ENCODE peak calls at places on chromosomes 5 and 9, in five cellular contexts. One of them, this sample, is unnamed.

GRCh38 chr5:120848883-120849282 is 384.8 kb downstream of the PRR16 start:
- DNase-seq in caudate nucleus: no peak
- DNase-seq in RWPE1: no peak
- DNase-seq in tibial nerve: no peak
- DNase-seq in pancreas: no peak
- DNase-seq in this sample: no peak

GRCh38 chr9:6198251-6198650 is 17.4 kb upstream of the IL33 start:
- DNase-seq in pancreas: no peak
- DNase-seq in RWPE1: no peak
- DNase-seq in caudate nucleus: no peak
- DNase-seq in tibial nerve: no peak
- DNase-seq in this sample: no peak

GRCh38 chr9:134768332-134769083 is 112.1 kb upstream of the FCN2 start:
- DNase-seq in tibial nerve: no peak
- DNase-seq in RWPE1: no peak
- DNase-seq in pancreas: no peak
- DNase-seq in caudate nucleus: no peak
- DNase-seq in this sample: peak

GRCh38 chr5:40429258-40430111 is 250.2 kb upstream of the PTGER4 start:
- DNase-seq in tibial nerve: no peak
- DNase-seq in caudate nucleus: no peak
- DNase-seq in pancreas: no peak
- DNase-seq in RWPE1: peak
- DNase-seq in this sample: no peak

GRCh38 chr5:58582411-58583393 is at the start of gene RAB3C:
- DNase-seq in RWPE1: peak
- DNase-seq in pancreas: peak
- DNase-seq in caudate nucleus: peak
- DNase-seq in tibial nerve: peak
- DNase-seq in this sample: peak

GRCh38 chr9:134694368-134694665 is 52.7 kb downstream of the COL5A1 start:
- DNase-seq in caudate nucleus: no peak
- DNase-seq in pancreas: no peak
- DNase-seq in tibial nerve: no peak
- DNase-seq in RWPE1: no peak
- DNase-seq in this sample: no peak

GRCh38 chr5:92904021-92904420 is 677.0 kb downstream of the NR2F1-AS1 start:
- DNase-seq in pancreas: no peak
- DNase-seq in tibial nerve: no peak
- DNase-seq in RWPE1: no peak
- DNase-seq in caudate nucleus: no peak
- DNase-seq in this sample: no peak

GRCh38 chr9:21056931-21057330 is 20.8 kb downstream of the IFNB1 start:
- DNase-seq in pancreas: no peak
- DNase-seq in caudate nucleus: no peak
- DNase-seq in tibial nerve: no peak
- DNase-seq in RWPE1: no peak
- DNase-seq in this sample: no peak

GRCh38 chr5:138649316-138649720 is 74.1 kb upstream of the HSPA9 start:
- DNase-seq in RWPE1: no peak
- DNase-seq in pancreas: no peak
- DNase-seq in tibial nerve: no peak
- DNase-seq in caudate nucleus: no peak
- DNase-seq in this sample: no peak

GRCh38 chr5:150412319-150413175 is at the start of gene CD74:
- DNase-seq in caudate nucleus: no peak
- DNase-seq in RWPE1: peak
- DNase-seq in tibial nerve: peak
- DNase-seq in pancreas: peak
- DNase-seq in this sample: peak

GRCh38 chr9:96478829-96479371 is 28.9 kb downstream of the HABP4 start:
- DNase-seq in caudate nucleus: no peak
- DNase-seq in pancreas: no peak
- DNase-seq in tibial nerve: no peak
- DNase-seq in RWPE1: no peak
- DNase-seq in this sample: no peak

GRCh38 chr9:127931092-127931881 is 710 bp upstream of the PIP5KL1 start:
- DNase-seq in caudate nucleus: no peak
- DNase-seq in RWPE1: peak
- DNase-seq in pancreas: no peak
- DNase-seq in tibial nerve: no peak
- DNase-seq in this sample: no peak

GRCh38 chr9:99824378-99825157 is 2.9 kb downstream of the NR4A3 start:
- DNase-seq in tibial nerve: no peak
- DNase-seq in RWPE1: peak
- DNase-seq in caudate nucleus: no peak
- DNase-seq in pancreas: peak
- DNase-seq in this sample: no peak

GRCh38 chr5:100777680-100778281 is 125.3 kb downstream of the ST8SIA4 start:
- DNase-seq in caudate nucleus: no peak
- DNase-seq in pancreas: no peak
- DNase-seq in tibial nerve: no peak
- DNase-seq in RWPE1: peak
- DNase-seq in this sample: no peak

GRCh38 chr5:175814676-175815075 is 56.7 kb upstream of the CPLX2 start:
- DNase-seq in caudate nucleus: no peak
- DNase-seq in tibial nerve: no peak
- DNase-seq in RWPE1: peak
- DNase-seq in pancreas: peak
- DNase-seq in this sample: peak

GRCh38 chr5:35853652-35854051 is 3.0 kb upstream of the IL7R start:
- DNase-seq in tibial nerve: no peak
- DNase-seq in RWPE1: no peak
- DNase-seq in caudate nucleus: no peak
- DNase-seq in pancreas: no peak
- DNase-seq in this sample: no peak

GRCh38 chr5:141948812-141949211 is 9.2 kb downstream of the PCDH12 start:
- DNase-seq in caudate nucleus: no peak
- DNase-seq in tibial nerve: no peak
- DNase-seq in RWPE1: no peak
- DNase-seq in pancreas: no peak
- DNase-seq in this sample: no peak

GRCh38 chr5:139017624-139018023 is 142.5 kb upstream of the LRRTM2 start:
- DNase-seq in caudate nucleus: no peak
- DNase-seq in RWPE1: no peak
- DNase-seq in pancreas: no peak
- DNase-seq in tibial nerve: no peak
- DNase-seq in this sample: no peak

GRCh38 chr5:94791787-94792186 is 173.3 kb downstream of the SLF1 start:
- DNase-seq in tibial nerve: no peak
- DNase-seq in pancreas: no peak
- DNase-seq in RWPE1: no peak
- DNase-seq in caudate nucleus: no peak
- DNase-seq in this sample: no peak

GRCh38 chr9:26723486-26723885 is 169.1 kb downstream of the CAAP1 start:
- DNase-seq in caudate nucleus: peak
- DNase-seq in tibial nerve: peak
- DNase-seq in pancreas: no peak
- DNase-seq in RWPE1: no peak
- DNase-seq in this sample: no peak